ENCODE peak calls at places on chromosomes 13 and 19, in seven cellular contexts. L, M, C, J, Z, O and B are unnamed samples.

GRCh38 chr19:56191115-56191514 is 6.5 kb downstream of the ZSCAN5B start:
- DNase-seq in L (no peak), M (no peak), C (no peak), J (no peak), Z (no peak), O (no peak), B (no peak)

GRCh38 chr19:19297759-19298158 is 22.6 kb downstream of the SUGP1 start:
- DNase-seq in L (no peak), M (no peak), C (no peak), J (no peak), Z (no peak), O (no peak), B (no peak)

GRCh38 chr13:93079294-93079693 is 147.3 kb upstream of the GPC6 start:
- DNase-seq in L (no peak), M (peak; percentile 76), C (no peak), J (no peak), Z (no peak), O (no peak), B (peak; percentile 61)

GRCh38 chr19:1945899-1946298 is 4.9 kb downstream of the CSNK1G2 start:
- DNase-seq in L (peak; percentile 54), M (peak; percentile 7), C (no peak), J (peak; percentile 36), Z (peak; percentile 56), O (peak; percentile 58), B (peak; percentile 64)

GRCh38 chr19:49574206-49574755 is 6.1 kb downstream of the NOSIP start:
- DNase-seq in L (no peak), M (no peak), C (no peak), J (no peak), Z (no peak), O (no peak), B (no peak)

GRCh38 chr19:57558525-57558924 is 1.1 kb downstream of the ZNF550 start:
- DNase-seq in L (no peak), M (peak; percentile 18), C (no peak), J (no peak), Z (peak; percentile 23), O (no peak), B (no peak)

GRCh38 chr19:51824603-51825002 is 29.6 kb downstream of the FPR3 start:
- DNase-seq in L (no peak), M (no peak), C (peak; percentile 62), J (no peak), Z (no peak), O (no peak), B (no peak)

GRCh38 chr19:10812902-10813404 is 23.1 kb downstream of the TMED1 start:
- DNase-seq in L (no peak), M (peak; percentile 96), C (peak; percentile 88), J (no peak), Z (no peak), O (no peak), B (no peak)

GRCh38 chr13:36834299-36834698 is 15.3 kb downstream of the RFXAP start:
- DNase-seq in L (no peak), M (peak; percentile 26), C (no peak), J (no peak), Z (no peak), O (no peak), B (no peak)

GRCh38 chr19:56595548-56595899 is 422 bp downstream of the ZNF71 start:
- DNase-seq in L (no peak), M (peak; percentile 19), C (no peak), J (no peak), Z (no peak), O (no peak), B (no peak)

GRCh38 chr19:42201489-42202289 is 15.8 kb downstream of the DEDD2 start:
- DNase-seq in L (no peak), M (no peak), C (peak; percentile 80), J (peak; percentile 69), Z (no peak), O (no peak), B (no peak)

GRCh38 chr13:112556600-112556999 is 31.4 kb downstream of the TUBGCP3 start:
- DNase-seq in L (no peak), M (no peak), C (no peak), J (no peak), Z (no peak), O (no peak), B (no peak)

GRCh38 chr13:97282705-97283104 is 60.6 kb downstream of the MBNL2 start:
- DNase-seq in L (no peak), M (peak; percentile 61), C (no peak), J (no peak), Z (no peak), O (no peak), B (no peak)
- H3K4me3 ChIP-seq in L (no peak overlapping the region), M (no peak overlapping the region), C (no peak overlapping the region), J (no peak overlapping the region), Z (no peak overlapping the region), O (no peak overlapping the region), B (no peak overlapping the region)

DNA sequence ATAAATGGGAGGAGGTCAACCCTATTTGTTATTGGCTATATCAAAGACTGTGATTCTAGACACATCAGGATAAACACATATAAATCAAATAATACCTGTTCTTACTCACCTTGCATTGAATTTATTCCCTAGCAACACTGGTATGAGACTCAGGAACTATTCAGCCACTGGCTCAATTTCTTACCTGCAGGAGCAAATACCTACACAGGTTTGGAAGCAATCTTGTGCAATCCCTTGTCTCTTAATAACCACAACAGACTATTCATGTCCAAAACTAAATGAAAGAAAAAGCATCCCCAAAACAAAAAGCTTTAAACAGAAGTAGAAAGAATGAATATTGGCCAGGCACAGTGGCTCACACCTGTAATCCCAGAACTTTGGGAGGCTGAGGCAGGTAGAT is 55.5 kb downstream of the TBC1D4 start:
- DNase-seq in L (no peak), M (no peak), C (no peak), J (no peak), Z (no peak), O (no peak), B (no peak)
- H3K9me3 ChIP-seq in L (no peaks in the 10 kb centered on the region), M (no peaks in the 10 kb centered on the region), C (no peaks in the 10 kb centered on the region), J (no peaks in the 10 kb centered on the region), Z (no peaks in the 10 kb centered on the region), O (no peaks in the 10 kb centered on the region), B (no peaks in the 10 kb centered on the region)

DNA sequence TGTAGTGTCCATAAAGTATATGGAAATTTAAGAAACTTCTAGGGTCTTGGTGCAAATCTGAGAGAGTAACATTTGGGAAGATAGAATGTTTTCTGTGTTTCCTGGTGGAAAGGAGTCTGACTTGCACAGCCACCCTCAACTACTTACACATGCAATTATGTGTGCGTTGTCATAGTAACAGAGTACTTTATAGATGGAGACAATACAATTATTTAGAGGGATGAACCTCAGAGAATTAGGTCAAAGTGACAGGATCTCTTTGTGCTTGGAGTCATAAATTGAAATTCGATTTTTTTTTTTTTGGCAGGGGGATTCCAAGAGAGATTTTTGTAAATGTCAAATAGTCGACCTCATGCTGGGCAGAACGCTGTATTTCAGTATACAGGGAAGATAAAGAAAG is 774 bp upstream of the SLC10A2 start:
- DNase-seq in L (no peak), M (no peak), C (no peak), J (no peak), Z (no peak), O (no peak), B (no peak)
- H3K36me3 ChIP-seq in L (no peaks in the 10 kb centered on the region), M (no peaks in the 10 kb centered on the region), C (no peaks in the 10 kb centered on the region), J (no peaks in the 10 kb centered on the region), Z (no peaks in the 10 kb centered on the region), O (no peaks in the 10 kb centered on the region), B (no peaks in the 10 kb centered on the region)

GRCh38 chr13:23946067-23946466 is 48.8 kb upstream of the C1QTNF9B start:
- DNase-seq in L (no peak), M (no peak), C (no peak), J (no peak), Z (no peak), O (no peak), B (no peak)
- H3K4me3 ChIP-seq in L (no peak overlapping the region), M (no peak overlapping the region), C (no peak overlapping the region), J (no peak overlapping the region), Z (no peak overlapping the region), O (no peak overlapping the region), B (no peak overlapping the region)

DNA sequence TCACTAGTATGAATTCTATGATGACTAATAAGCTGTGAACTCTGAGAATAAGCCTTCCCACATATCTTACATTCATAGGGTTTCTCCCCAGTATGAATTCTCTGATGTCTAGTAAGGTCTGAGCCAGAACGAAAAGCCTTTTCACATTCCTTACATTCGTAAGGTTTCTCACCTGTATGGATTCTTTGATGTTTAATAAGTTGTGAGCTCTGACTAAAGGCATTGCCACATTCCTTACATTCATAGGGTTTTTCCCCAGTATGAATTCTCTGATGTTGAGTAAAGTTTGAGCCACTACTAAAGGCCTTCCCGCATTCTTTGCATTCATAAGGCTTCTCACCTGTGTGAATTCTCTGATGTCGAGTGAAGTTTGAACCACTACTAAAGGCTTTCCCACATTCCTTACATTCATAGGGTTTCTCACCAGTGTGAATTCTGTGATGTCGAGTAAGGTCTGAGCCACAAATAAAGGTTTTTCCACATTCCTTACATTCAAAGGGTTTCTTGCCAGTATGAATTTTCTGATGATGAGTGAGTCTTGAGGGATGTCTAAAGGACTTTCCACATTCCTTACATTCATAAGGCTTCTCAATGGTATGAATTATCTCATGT is 30.7 kb upstream of the ZFP82 start:
- DNase-seq in L (no peak), M (no peak), C (no peak), J (no peak), Z (no peak), O (no peak), B (no peak)
- H3K9me3 ChIP-seq in L (peaks cover 42% of the 10 kb centered on the region), M (no peaks in the 10 kb centered on the region), C (peaks cover 14% of the 10 kb centered on the region), J (peaks cover 67% of the 10 kb centered on the region), Z (peaks cover 16% of the 10 kb centered on the region), O (peaks cover 7% of the 10 kb centered on the region), B (no peaks in the 10 kb centered on the region)

GRCh38 chr13:101648766-101649489 is 196.5 kb downstream of the ITGBL1 start:
- DNase-seq in L (no peak), M (no peak), C (no peak), J (no peak), Z (no peak), O (no peak), B (no peak)

GRCh38 chr13:101649490-101650126 is 197.1 kb downstream of the ITGBL1 start:
- DNase-seq in L (no peak), M (peak; percentile 81), C (no peak), J (no peak), Z (no peak), O (no peak), B (no peak)

DNA sequence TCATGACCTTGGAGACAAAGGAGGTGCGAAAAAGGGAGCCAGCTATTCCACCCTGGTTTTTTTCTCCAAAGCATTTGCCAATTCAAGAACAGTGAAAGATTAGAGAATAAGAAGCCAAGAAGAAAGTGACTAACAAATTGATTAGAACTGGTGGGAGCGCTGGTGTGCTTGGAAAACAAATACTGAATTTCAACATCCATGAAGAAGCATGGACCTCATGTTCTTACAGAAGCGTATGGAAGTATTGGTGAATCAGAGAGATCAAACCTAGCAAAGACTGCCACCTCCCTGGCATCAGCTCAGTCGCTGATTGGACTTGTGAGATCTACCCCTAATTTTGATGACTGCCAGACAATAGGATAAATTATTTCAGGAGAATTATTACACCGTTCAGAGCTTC is 195.3 kb downstream of the ITGBL1 start:
- DNase-seq in L (no peak), M (no peak), C (no peak), J (no peak), Z (no peak), O (no peak), B (no peak)
- H3K36me3 ChIP-seq in L (no peaks in the 10 kb centered on the region), M (no peaks in the 10 kb centered on the region), C (no peaks in the 10 kb centered on the region), J (no peaks in the 10 kb centered on the region), Z (no peaks in the 10 kb centered on the region), O (no peaks in the 10 kb centered on the region), B (no peaks in the 10 kb centered on the region)